ENCODE peak calls at places on chromosome 14, in seven cellular contexts. One of them, this sample, is unnamed.

GRCh38 chr14:38721822-38722431 is 381.1 kb downstream of the SEC23A start:
- DNase-seq in right cardiac atrium: peak
- DNase-seq in HuH-7.5: peak
- DNase-seq in C1 segment of cervical spinal cord: no peak
- DNase-seq in stimulated activated CD4-positive, alpha-beta T cell treated with anti-CD3 and anti-CD28 coated beads, Interleukin-1b, Interleukin-23, amount 100 ng/mL, for 24 hours: peak
- DNase-seq in NCI-H1092: peak
- DNase-seq in body of pancreas: peak
- DNase-seq in this sample: peak

GRCh38 chr14:22998324-22999012 is 11.5 kb downstream of the C14orf93 start:
- DNase-seq in right cardiac atrium: no peak
- DNase-seq in HuH-7.5: no peak
- DNase-seq in C1 segment of cervical spinal cord: no peak
- DNase-seq in stimulated activated CD4-positive, alpha-beta T cell treated with anti-CD3 and anti-CD28 coated beads, Interleukin-1b, Interleukin-23, amount 100 ng/mL, for 24 hours: no peak
- DNase-seq in NCI-H1092: no peak
- DNase-seq in body of pancreas: no peak
- DNase-seq in this sample: no peak

GRCh38 chr14:100212476-100213333 is 26.2 kb upstream of the YY1 start:
- DNase-seq in right cardiac atrium: no peak
- DNase-seq in HuH-7.5: no peak
- DNase-seq in C1 segment of cervical spinal cord: no peak
- DNase-seq in stimulated activated CD4-positive, alpha-beta T cell treated with anti-CD3 and anti-CD28 coated beads, Interleukin-1b, Interleukin-23, amount 100 ng/mL, for 24 hours: no peak
- DNase-seq in NCI-H1092: no peak
- DNase-seq in body of pancreas: no peak
- DNase-seq in this sample: no peak

GRCh38 chr14:90607141-90607540 is 209.1 kb downstream of the TTC7B start:
- DNase-seq in right cardiac atrium: no peak
- DNase-seq in HuH-7.5: no peak
- DNase-seq in C1 segment of cervical spinal cord: no peak
- DNase-seq in stimulated activated CD4-positive, alpha-beta T cell treated with anti-CD3 and anti-CD28 coated beads, Interleukin-1b, Interleukin-23, amount 100 ng/mL, for 24 hours: no peak
- DNase-seq in NCI-H1092: no peak
- DNase-seq in body of pancreas: no peak
- DNase-seq in this sample: no peak

GRCh38 chr14:53180272-53181221 is 27.4 kb upstream of the DDHD1 start:
- DNase-seq in right cardiac atrium: no peak
- DNase-seq in HuH-7.5: no peak
- DNase-seq in C1 segment of cervical spinal cord: no peak
- DNase-seq in stimulated activated CD4-positive, alpha-beta T cell treated with anti-CD3 and anti-CD28 coated beads, Interleukin-1b, Interleukin-23, amount 100 ng/mL, for 24 hours: peak
- DNase-seq in NCI-H1092: no peak
- DNase-seq in body of pancreas: no peak
- DNase-seq in this sample: no peak

GRCh38 chr14:65574611-65575010 is 162.1 kb downstream of the FUT8 start:
- DNase-seq in right cardiac atrium: no peak
- DNase-seq in HuH-7.5: no peak
- DNase-seq in C1 segment of cervical spinal cord: no peak
- DNase-seq in stimulated activated CD4-positive, alpha-beta T cell treated with anti-CD3 and anti-CD28 coated beads, Interleukin-1b, Interleukin-23, amount 100 ng/mL, for 24 hours: no peak
- DNase-seq in NCI-H1092: no peak
- DNase-seq in body of pancreas: no peak
- DNase-seq in this sample: no peak

GRCh38 chr14:65997350-65997749 is 488.8 kb upstream of the CCDC196 start:
- DNase-seq in right cardiac atrium: no peak
- DNase-seq in HuH-7.5: no peak
- DNase-seq in C1 segment of cervical spinal cord: no peak
- DNase-seq in stimulated activated CD4-positive, alpha-beta T cell treated with anti-CD3 and anti-CD28 coated beads, Interleukin-1b, Interleukin-23, amount 100 ng/mL, for 24 hours: no peak
- DNase-seq in NCI-H1092: no peak
- DNase-seq in body of pancreas: no peak
- DNase-seq in this sample: no peak

GRCh38 chr14:51630987-51631386 is 20.7 kb upstream of the FRMD6 start:
- DNase-seq in right cardiac atrium: no peak
- DNase-seq in HuH-7.5: no peak
- DNase-seq in C1 segment of cervical spinal cord: no peak
- DNase-seq in stimulated activated CD4-positive, alpha-beta T cell treated with anti-CD3 and anti-CD28 coated beads, Interleukin-1b, Interleukin-23, amount 100 ng/mL, for 24 hours: no peak
- DNase-seq in NCI-H1092: no peak
- DNase-seq in body of pancreas: no peak
- DNase-seq in this sample: no peak

GRCh38 chr14:68039593-68039992 is 220.0 kb downstream of the RAD51B start:
- DNase-seq in right cardiac atrium: no peak
- DNase-seq in HuH-7.5: no peak
- DNase-seq in C1 segment of cervical spinal cord: no peak
- DNase-seq in stimulated activated CD4-positive, alpha-beta T cell treated with anti-CD3 and anti-CD28 coated beads, Interleukin-1b, Interleukin-23, amount 100 ng/mL, for 24 hours: no peak
- DNase-seq in NCI-H1092: no peak
- DNase-seq in body of pancreas: no peak
- DNase-seq in this sample: no peak

GRCh38 chr14:100666851-100667250 is 59.8 kb upstream of the DLK1 start:
- DNase-seq in right cardiac atrium: no peak
- DNase-seq in HuH-7.5: no peak
- DNase-seq in C1 segment of cervical spinal cord: no peak
- DNase-seq in stimulated activated CD4-positive, alpha-beta T cell treated with anti-CD3 and anti-CD28 coated beads, Interleukin-1b, Interleukin-23, amount 100 ng/mL, for 24 hours: no peak
- DNase-seq in NCI-H1092: no peak
- DNase-seq in body of pancreas: no peak
- DNase-seq in this sample: no peak

GRCh38 chr14:91320266-91320665 is 75.8 kb upstream of the GPR68 start:
- DNase-seq in right cardiac atrium: no peak
- DNase-seq in HuH-7.5: no peak
- DNase-seq in C1 segment of cervical spinal cord: no peak
- DNase-seq in stimulated activated CD4-positive, alpha-beta T cell treated with anti-CD3 and anti-CD28 coated beads, Interleukin-1b, Interleukin-23, amount 100 ng/mL, for 24 hours: no peak
- DNase-seq in NCI-H1092: no peak
- DNase-seq in body of pancreas: no peak
- DNase-seq in this sample: no peak

GRCh38 chr14:22547309-22547947 is 41.6 kb downstream of the DAD1 start:
- DNase-seq in right cardiac atrium: no peak
- DNase-seq in HuH-7.5: no peak
- DNase-seq in C1 segment of cervical spinal cord: no peak
- DNase-seq in stimulated activated CD4-positive, alpha-beta T cell treated with anti-CD3 and anti-CD28 coated beads, Interleukin-1b, Interleukin-23, amount 100 ng/mL, for 24 hours: no peak
- DNase-seq in NCI-H1092: no peak
- DNase-seq in body of pancreas: no peak
- DNase-seq in this sample: no peak

GRCh38 chr14:48792376-48793024 is 793.7 kb downstream of the RPS29 start:
- DNase-seq in right cardiac atrium: no peak
- DNase-seq in HuH-7.5: no peak
- DNase-seq in C1 segment of cervical spinal cord: no peak
- DNase-seq in stimulated activated CD4-positive, alpha-beta T cell treated with anti-CD3 and anti-CD28 coated beads, Interleukin-1b, Interleukin-23, amount 100 ng/mL, for 24 hours: no peak
- DNase-seq in NCI-H1092: no peak
- DNase-seq in body of pancreas: no peak
- DNase-seq in this sample: peak

GRCh38 chr14:55271572-55272414 is 572 bp downstream of the FBXO34 start:
- DNase-seq in right cardiac atrium: peak
- DNase-seq in HuH-7.5: peak
- DNase-seq in C1 segment of cervical spinal cord: peak
- DNase-seq in stimulated activated CD4-positive, alpha-beta T cell treated with anti-CD3 and anti-CD28 coated beads, Interleukin-1b, Interleukin-23, amount 100 ng/mL, for 24 hours: peak
- DNase-seq in NCI-H1092: peak
- DNase-seq in body of pancreas: peak
- DNase-seq in this sample: peak

GRCh38 chr14:51327376-51327775 is 87.3 kb downstream of the TMX1 start:
- DNase-seq in right cardiac atrium: no peak
- DNase-seq in HuH-7.5: no peak
- DNase-seq in C1 segment of cervical spinal cord: no peak
- DNase-seq in stimulated activated CD4-positive, alpha-beta T cell treated with anti-CD3 and anti-CD28 coated beads, Interleukin-1b, Interleukin-23, amount 100 ng/mL, for 24 hours: no peak
- DNase-seq in NCI-H1092: no peak
- DNase-seq in body of pancreas: no peak
- DNase-seq in this sample: peak

GRCh38 chr14:26730929-26731618 is 133.2 kb upstream of the NOVA1 start:
- DNase-seq in right cardiac atrium: peak
- DNase-seq in HuH-7.5: peak
- DNase-seq in C1 segment of cervical spinal cord: no peak
- DNase-seq in stimulated activated CD4-positive, alpha-beta T cell treated with anti-CD3 and anti-CD28 coated beads, Interleukin-1b, Interleukin-23, amount 100 ng/mL, for 24 hours: no peak
- DNase-seq in NCI-H1092: peak
- DNase-seq in body of pancreas: no peak
- DNase-seq in this sample: peak

GRCh38 chr14:37375566-37375965 is 177.8 kb downstream of the MIPOL1 start:
- DNase-seq in right cardiac atrium: no peak
- DNase-seq in HuH-7.5: no peak
- DNase-seq in C1 segment of cervical spinal cord: no peak
- DNase-seq in stimulated activated CD4-positive, alpha-beta T cell treated with anti-CD3 and anti-CD28 coated beads, Interleukin-1b, Interleukin-23, amount 100 ng/mL, for 24 hours: no peak
- DNase-seq in NCI-H1092: no peak
- DNase-seq in body of pancreas: no peak
- DNase-seq in this sample: no peak

GRCh38 chr14:34324363-34324795 is 137.7 kb downstream of the SPTSSA start:
- DNase-seq in right cardiac atrium: no peak
- DNase-seq in HuH-7.5: no peak
- DNase-seq in C1 segment of cervical spinal cord: no peak
- DNase-seq in stimulated activated CD4-positive, alpha-beta T cell treated with anti-CD3 and anti-CD28 coated beads, Interleukin-1b, Interleukin-23, amount 100 ng/mL, for 24 hours: no peak
- DNase-seq in NCI-H1092: peak
- DNase-seq in body of pancreas: peak
- DNase-seq in this sample: peak

GRCh38 chr14:34983148-34983760 is 462 bp downstream of the SRP54 start:
- DNase-seq in right cardiac atrium: no peak
- DNase-seq in HuH-7.5: no peak
- DNase-seq in C1 segment of cervical spinal cord: peak
- DNase-seq in stimulated activated CD4-positive, alpha-beta T cell treated with anti-CD3 and anti-CD28 coated beads, Interleukin-1b, Interleukin-23, amount 100 ng/mL, for 24 hours: no peak
- DNase-seq in NCI-H1092: no peak
- DNase-seq in body of pancreas: no peak
- DNase-seq in this sample: no peak

GRCh38 chr14:91332448-91333059 is 85.1 kb downstream of the CCDC88C start:
- DNase-seq in right cardiac atrium: no peak
- DNase-seq in HuH-7.5: no peak
- DNase-seq in C1 segment of cervical spinal cord: no peak
- DNase-seq in stimulated activated CD4-positive, alpha-beta T cell treated with anti-CD3 and anti-CD28 coated beads, Interleukin-1b, Interleukin-23, amount 100 ng/mL, for 24 hours: no peak
- DNase-seq in NCI-H1092: no peak
- DNase-seq in body of pancreas: peak
- DNase-seq in this sample: no peak

GRCh38 chr14:77458249-77458950 is 507 bp downstream of the AHSA1 start:
- DNase-seq in right cardiac atrium: peak
- DNase-seq in HuH-7.5: peak
- DNase-seq in C1 segment of cervical spinal cord: no peak
- DNase-seq in stimulated activated CD4-positive, alpha-beta T cell treated with anti-CD3 and anti-CD28 coated beads, Interleukin-1b, Interleukin-23, amount 100 ng/mL, for 24 hours: peak
- DNase-seq in NCI-H1092: no peak
- DNase-seq in body of pancreas: peak
- DNase-seq in this sample: peak

GRCh38 chr14:106491851-106492250 is 965.5 kb downstream of the TMEM121 start:
- DNase-seq in right cardiac atrium: no peak
- DNase-seq in HuH-7.5: no peak
- DNase-seq in C1 segment of cervical spinal cord: no peak
- DNase-seq in stimulated activated CD4-positive, alpha-beta T cell treated with anti-CD3 and anti-CD28 coated beads, Interleukin-1b, Interleukin-23, amount 100 ng/mL, for 24 hours: no peak
- DNase-seq in NCI-H1092: no peak
- DNase-seq in body of pancreas: no peak
- DNase-seq in this sample: peak

GRCh38 chr14:51424569-51425251 is 184.7 kb downstream of the TMX1 start:
- DNase-seq in right cardiac atrium: peak
- DNase-seq in HuH-7.5: no peak
- DNase-seq in C1 segment of cervical spinal cord: no peak
- DNase-seq in stimulated activated CD4-positive, alpha-beta T cell treated with anti-CD3 and anti-CD28 coated beads, Interleukin-1b, Interleukin-23, amount 100 ng/mL, for 24 hours: no peak
- DNase-seq in NCI-H1092: no peak
- DNase-seq in body of pancreas: no peak
- DNase-seq in this sample: no peak

GRCh38 chr14:65414961-65415589 is 2.5 kb downstream of the FUT8 start:
- DNase-seq in right cardiac atrium: no peak
- DNase-seq in HuH-7.5: no peak
- DNase-seq in C1 segment of cervical spinal cord: no peak
- DNase-seq in stimulated activated CD4-positive, alpha-beta T cell treated with anti-CD3 and anti-CD28 coated beads, Interleukin-1b, Interleukin-23, amount 100 ng/mL, for 24 hours: no peak
- DNase-seq in NCI-H1092: no peak
- DNase-seq in body of pancreas: no peak
- DNase-seq in this sample: peak

GRCh38 chr14:72644038-72644437 is 249.9 kb downstream of the DPF3 start:
- DNase-seq in right cardiac atrium: no peak
- DNase-seq in HuH-7.5: no peak
- DNase-seq in C1 segment of cervical spinal cord: no peak
- DNase-seq in stimulated activated CD4-positive, alpha-beta T cell treated with anti-CD3 and anti-CD28 coated beads, Interleukin-1b, Interleukin-23, amount 100 ng/mL, for 24 hours: no peak
- DNase-seq in NCI-H1092: no peak
- DNase-seq in body of pancreas: no peak
- DNase-seq in this sample: no peak

GRCh38 chr14:77355811-77356210 is 21.1 kb downstream of the TMED8 start:
- DNase-seq in right cardiac atrium: no peak
- DNase-seq in HuH-7.5: no peak
- DNase-seq in C1 segment of cervical spinal cord: no peak
- DNase-seq in stimulated activated CD4-positive, alpha-beta T cell treated with anti-CD3 and anti-CD28 coated beads, Interleukin-1b, Interleukin-23, amount 100 ng/mL, for 24 hours: no peak
- DNase-seq in NCI-H1092: no peak
- DNase-seq in body of pancreas: no peak
- DNase-seq in this sample: no peak

GRCh38 chr14:102080183-102081080 is 6.4 kb downstream of the HSP90AA1 start:
- DNase-seq in right cardiac atrium: no peak
- DNase-seq in HuH-7.5: no peak
- DNase-seq in C1 segment of cervical spinal cord: no peak
- DNase-seq in stimulated activated CD4-positive, alpha-beta T cell treated with anti-CD3 and anti-CD28 coated beads, Interleukin-1b, Interleukin-23, amount 100 ng/mL, for 24 hours: no peak
- DNase-seq in NCI-H1092: no peak
- DNase-seq in body of pancreas: no peak
- DNase-seq in this sample: peak

GRCh38 chr14:68011629-68012028 is 192.1 kb downstream of the RAD51B start:
- DNase-seq in right cardiac atrium: no peak
- DNase-seq in HuH-7.5: no peak
- DNase-seq in C1 segment of cervical spinal cord: no peak
- DNase-seq in stimulated activated CD4-positive, alpha-beta T cell treated with anti-CD3 and anti-CD28 coated beads, Interleukin-1b, Interleukin-23, amount 100 ng/mL, for 24 hours: no peak
- DNase-seq in NCI-H1092: no peak
- DNase-seq in body of pancreas: no peak
- DNase-seq in this sample: no peak

GRCh38 chr14:106564058-106564643 is 1037.8 kb downstream of the TMEM121 start:
- DNase-seq in right cardiac atrium: no peak
- DNase-seq in HuH-7.5: peak
- DNase-seq in C1 segment of cervical spinal cord: no peak
- DNase-seq in stimulated activated CD4-positive, alpha-beta T cell treated with anti-CD3 and anti-CD28 coated beads, Interleukin-1b, Interleukin-23, amount 100 ng/mL, for 24 hours: peak
- DNase-seq in NCI-H1092: no peak
- DNase-seq in body of pancreas: peak
- DNase-seq in this sample: peak

GRCh38 chr14:95514131-95515079 is 2.0 kb downstream of the SYNE3 start:
- DNase-seq in right cardiac atrium: no peak
- DNase-seq in HuH-7.5: no peak
- DNase-seq in C1 segment of cervical spinal cord: no peak
- DNase-seq in stimulated activated CD4-positive, alpha-beta T cell treated with anti-CD3 and anti-CD28 coated beads, Interleukin-1b, Interleukin-23, amount 100 ng/mL, for 24 hours: no peak
- DNase-seq in NCI-H1092: no peak
- DNase-seq in body of pancreas: peak
- DNase-seq in this sample: peak

GRCh38 chr14:83416476-83416875 is 1882.8 kb upstream of the SEL1L start:
- DNase-seq in right cardiac atrium: no peak
- DNase-seq in HuH-7.5: no peak
- DNase-seq in C1 segment of cervical spinal cord: no peak
- DNase-seq in stimulated activated CD4-positive, alpha-beta T cell treated with anti-CD3 and anti-CD28 coated beads, Interleukin-1b, Interleukin-23, amount 100 ng/mL, for 24 hours: no peak
- DNase-seq in NCI-H1092: no peak
- DNase-seq in body of pancreas: no peak
- DNase-seq in this sample: no peak

GRCh38 chr14:61512508-61512907 is 182.8 kb upstream of the HIF1A start:
- DNase-seq in right cardiac atrium: no peak
- DNase-seq in HuH-7.5: no peak
- DNase-seq in C1 segment of cervical spinal cord: no peak
- DNase-seq in stimulated activated CD4-positive, alpha-beta T cell treated with anti-CD3 and anti-CD28 coated beads, Interleukin-1b, Interleukin-23, amount 100 ng/mL, for 24 hours: no peak
- DNase-seq in NCI-H1092: no peak
- DNase-seq in body of pancreas: no peak
- DNase-seq in this sample: no peak

GRCh38 chr14:72523397-72524157 is 370.3 kb downstream of the DPF3 start:
- DNase-seq in right cardiac atrium: no peak
- DNase-seq in HuH-7.5: no peak
- DNase-seq in C1 segment of cervical spinal cord: no peak
- DNase-seq in stimulated activated CD4-positive, alpha-beta T cell treated with anti-CD3 and anti-CD28 coated beads, Interleukin-1b, Interleukin-23, amount 100 ng/mL, for 24 hours: no peak
- DNase-seq in NCI-H1092: no peak
- DNase-seq in body of pancreas: no peak
- DNase-seq in this sample: no peak

GRCh38 chr14:60327447-60328331 is 78.7 kb downstream of the PPM1A start:
- DNase-seq in right cardiac atrium: peak
- DNase-seq in HuH-7.5: no peak
- DNase-seq in C1 segment of cervical spinal cord: no peak
- DNase-seq in stimulated activated CD4-positive, alpha-beta T cell treated with anti-CD3 and anti-CD28 coated beads, Interleukin-1b, Interleukin-23, amount 100 ng/mL, for 24 hours: peak
- DNase-seq in NCI-H1092: peak
- DNase-seq in body of pancreas: peak
- DNase-seq in this sample: peak

This sample was measured in DMS53.